ENCODE peak calls at places on chromosomes 12 and 14, in nine cellular contexts. G is gastrocnemius medialis, U is GM12891, X is IMR-90, Q is transverse colon, M is stomach, C is right lobe of liver, N is thyroid gland, R is A549. S is an unnamed sample.

GRCh38 chr14:66224492-66225178 is 261.5 kb upstream of the CCDC196 start:
- DNase-seq in R (no peak), N (no peak), G (no peak), X (no peak), C (no peak), M (no peak), Q (no peak), U (no peak), S (no peak)

GRCh38 chr12:19764408-19764807 is 325.1 kb downstream of the AEBP2 start:
- DNase-seq in C (no peak), X (peak), G (no peak), N (no peak), R (no peak), Q (no peak), U (no peak), M (no peak), S (no peak)

GRCh38 chr14:73752297-73752992 is 38.3 kb upstream of the PNMA1 start:
- DNase-seq in U (no peak), Q (peak), G (no peak), X (peak), N (peak), R (no peak), M (peak), C (peak), S (peak)

GRCh38 chr12:42790761-42791151 is 201.2 kb upstream of the PRICKLE1 start:
- DNase-seq in R (peak), G (no peak), M (no peak), X (peak), U (no peak), C (no peak), N (no peak), Q (peak), S (peak)

GRCh38 chr14:71141701-71142374 is 234.6 kb downstream of the PCNX1 start:
- DNase-seq in Q (no peak), C (no peak), U (no peak), M (no peak), R (no peak), G (no peak), N (no peak), X (peak), S (no peak)

GRCh38 chr14:90445011-90445410 is 48.2 kb downstream of the CALM1 start:
- DNase-seq in Q (no peak), C (no peak), N (no peak), U (no peak), R (no peak), G (no peak), M (no peak), X (no peak), S (no peak)

GRCh38 chr12:65461017-65461416 is 182.5 kb downstream of the MSRB3 start:
- DNase-seq in M (no peak), C (no peak), X (no peak), R (no peak), G (no peak), Q (no peak), U (no peak), N (no peak), S (no peak)

GRCh38 chr14:54669759-54670630 is 103.1 kb downstream of the SAMD4A start:
- DNase-seq in U (no peak), Q (peak), M (no peak), R (no peak), G (no peak), N (no peak), X (peak), C (no peak), S (no peak)

GRCh38 chr12:79508622-79509021 is 182.1 kb downstream of the PAWR start:
- DNase-seq in M (no peak), X (no peak), Q (no peak), G (no peak), N (no peak), U (no peak), R (no peak), C (no peak), S (no peak)

GRCh38 chr14:37594238-37594915 is 672 bp downstream of the FOXA1 start:
- DNase-seq in M (peak), Q (peak), C (peak), R (peak), N (peak), X (peak), U (no peak), G (no peak), S (peak)

GRCh38 chr12:124498178-124498869 is 69.1 kb downstream of the NCOR2 start:
- DNase-seq in R (no peak), C (no peak), Q (no peak), N (no peak), M (no peak), X (peak), U (no peak), G (no peak), S (no peak)

GRCh38 chr14:85531594-85532391 is 1.8 kb downstream of the FLRT2 start:
- DNase-seq in M (peak), G (peak), C (peak), X (peak), Q (no peak), R (peak), U (no peak), N (peak), S (peak)

GRCh38 chr12:64532734-64533351 is 77.5 kb upstream of the RASSF3 start:
- DNase-seq in N (no peak), M (no peak), U (no peak), X (no peak), Q (no peak), G (no peak), C (no peak), R (no peak), S (no peak)

GRCh38 chr12:18436163-18436562 is 174.8 kb downstream of the PIK3C2G start:
- DNase-seq in R (no peak), C (no peak), X (no peak), M (no peak), G (no peak), N (no peak), Q (no peak), U (no peak), S (no peak)

GRCh38 chr12:74794522-74794921 is 256.9 kb downstream of the ATXN7L3B start:
- DNase-seq in N (no peak), U (no peak), C (no peak), X (no peak), R (no peak), G (no peak), M (no peak), Q (no peak), S (no peak)

GRCh38 chr12:89732511-89732910 is 23.9 kb upstream of the ATP2B1 start:
- DNase-seq in U (no peak), C (no peak), M (no peak), N (no peak), G (no peak), R (no peak), Q (no peak), X (no peak), S (no peak)

GRCh38 chr12:52033506-52034258 is 17.6 kb upstream of the NR4A1 start:
- DNase-seq in R (no peak), N (no peak), Q (no peak), C (no peak), M (no peak), X (no peak), U (no peak), G (no peak), S (no peak)

GRCh38 chr12:79782197-79782890 is 91.6 kb upstream of the PAWR start:
- DNase-seq in C (no peak), M (no peak), X (peak), G (no peak), U (no peak), Q (no peak), N (no peak), R (no peak), S (peak)

GRCh38 chr14:71248204-71248603 is 340.9 kb downstream of the PCNX1 start:
- DNase-seq in R (no peak), U (no peak), G (no peak), Q (no peak), X (peak), M (no peak), C (no peak), N (no peak), S (no peak)

GRCh38 chr12:3272958-3273357 is 195.8 kb downstream of the TSPAN9 start:
- DNase-seq in M (no peak), C (no peak), Q (no peak), R (no peak), G (no peak), X (no peak), U (no peak), N (no peak), S (no peak)

GRCh38 chr12:4809013-4809448 is 88.8 kb downstream of the GALNT8 start:
- DNase-seq in C (no peak), R (no peak), U (no peak), N (no peak), X (no peak), G (no peak), M (no peak), Q (no peak), S (no peak)

GRCh38 chr12:112342587-112342986 is 39.6 kb downstream of the HECTD4 start:
- DNase-seq in Q (no peak), N (no peak), C (no peak), G (no peak), M (no peak), X (no peak), U (no peak), R (no peak), S (peak)

GRCh38 chr14:87990687-87991086 is 2.3 kb downstream of the GALC start:
- DNase-seq in M (no peak), C (no peak), X (no peak), R (no peak), U (no peak), N (no peak), G (no peak), Q (no peak), S (no peak)

GRCh38 chr14:87992349-87992719 is 648 bp downstream of the GALC start:
- DNase-seq in M (no peak), U (no peak), C (peak), X (peak), Q (no peak), N (no peak), R (no peak), G (no peak), S (peak)

GRCh38 chr14:87994974-87995373 is 2.0 kb upstream of the GALC start:
- DNase-seq in U (no peak), Q (no peak), M (no peak), N (no peak), R (no peak), X (no peak), C (no peak), G (no peak), S (peak)

GRCh38 chr14:87993485-87993809 is 465 bp upstream of the GALC start:
- DNase-seq in G (no peak), X (no peak), N (no peak), Q (no peak), U (no peak), R (no peak), C (no peak), M (no peak), S (no peak)

GRCh38 chr14:87992720-87993484 is at the start of gene GALC:
- DNase-seq in Q (peak), N (peak), U (peak), X (peak), C (peak), R (peak), M (peak), G (peak), S (peak)
- TF ChIP-seq POLR2A in Q (peak), N (no peak), U (peak), X (no peak), C (peak), R (peak), M (no peak), G (peak), S (peak)

DNA sequence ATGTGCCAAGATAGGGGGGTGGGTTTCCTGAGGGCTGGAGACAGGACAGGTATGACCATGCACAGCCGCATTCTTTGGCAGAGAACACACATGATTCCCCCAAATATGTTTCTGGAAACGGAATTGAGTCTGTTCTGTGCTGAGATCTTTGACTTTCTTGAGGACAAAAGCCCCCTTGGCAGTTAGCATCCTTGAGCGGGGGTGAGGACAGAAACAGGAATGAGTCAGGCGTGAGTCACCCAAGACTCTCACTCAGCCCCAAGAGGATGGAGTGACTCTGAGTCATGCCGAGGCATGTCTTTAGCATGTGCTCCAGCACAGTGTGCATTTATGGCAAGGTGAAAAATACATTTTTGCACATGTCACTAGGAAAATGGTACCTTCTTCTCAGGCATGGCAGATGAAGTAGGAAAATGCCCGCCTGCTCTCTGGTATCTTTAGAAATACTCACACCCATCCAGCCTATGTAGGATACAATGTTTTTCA is 52.1 kb downstream of the DAD1 start:
- DNase-seq in U (peak), M (peak), X (peak), R (peak), Q (peak), C (no peak), N (no peak), G (peak), S (peak)
- TF ChIP-seq POLR2A in U (peak), M (no peak), X (no peak), R (no peak), Q (no peak), C (no peak), N (no peak), G (no peak), S (no peak)

DNA sequence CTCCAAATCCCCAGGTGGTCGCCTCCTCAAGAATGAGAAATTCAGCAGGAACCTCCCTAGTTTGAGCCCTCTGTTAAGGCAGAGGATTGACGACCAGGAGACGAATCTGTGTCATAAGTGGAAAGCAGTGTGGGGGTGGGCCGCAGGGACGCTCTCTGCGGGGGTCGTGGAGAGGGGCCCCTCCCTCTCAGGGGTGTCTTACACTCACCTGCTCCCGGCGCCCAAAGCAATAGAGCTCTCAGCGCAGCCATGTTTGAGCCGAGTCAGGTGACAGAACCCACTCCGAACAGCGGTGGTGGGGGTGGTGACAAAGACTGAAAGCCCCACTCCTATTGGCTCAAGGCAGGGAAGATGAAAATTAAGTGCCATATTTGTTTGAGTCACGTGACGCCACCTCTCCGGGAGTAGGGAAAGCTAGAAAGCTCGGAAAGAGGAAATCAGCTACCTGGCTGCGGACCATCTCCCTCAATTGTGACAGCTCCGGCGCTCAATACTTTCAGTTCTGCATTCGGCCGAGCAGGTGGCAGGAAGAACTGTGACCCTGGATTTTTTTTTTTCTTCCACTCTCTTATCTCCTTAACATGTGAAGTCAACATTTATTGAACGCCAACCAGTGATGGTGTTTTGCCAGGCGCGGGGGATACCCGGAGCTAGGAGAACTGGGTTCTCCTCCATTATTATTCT is at the start of gene ZFYVE26:
- DNase-seq in U (peak), X (peak), C (peak), M (peak), G (peak), Q (peak), R (peak), N (peak), S (peak)
- TF ChIP-seq POLR2A in U (peak), X (no peak), C (peak), M (no peak), G (peak), Q (peak), R (peak), N (no peak), S (peak)

DNA sequence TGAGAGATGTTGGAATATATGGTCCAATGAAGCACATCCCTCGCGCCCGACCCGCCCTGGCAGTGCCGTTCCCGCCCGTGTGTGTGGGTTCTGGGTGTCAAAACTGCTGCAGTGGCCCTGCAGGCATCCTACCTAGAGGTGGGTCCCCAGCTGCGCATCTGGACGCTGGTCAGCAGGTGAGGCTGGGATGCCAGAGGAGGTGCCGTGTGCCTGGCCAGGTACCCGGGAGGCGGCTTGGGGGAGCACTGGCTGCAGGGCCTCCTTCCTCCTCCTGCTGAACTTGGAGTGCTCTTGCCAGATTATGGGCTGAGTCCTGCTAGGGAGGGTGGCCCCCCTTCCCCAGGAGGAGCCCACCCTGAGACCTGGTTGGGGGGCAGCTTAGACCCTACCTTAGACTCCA is 5.2 kb downstream of the MTA1 start:
- DNase-seq in G (no peak), M (no peak), U (no peak), N (no peak), C (no peak), Q (no peak), X (no peak), R (no peak), S (no peak)
- TF ChIP-seq POLR2A in G (no peak), M (no peak), U (no peak), N (no peak), C (no peak), Q (no peak), X (no peak), R (no peak), S (no peak)

GRCh38 chr14:93958567-93959238 is 17.7 kb downstream of the ASB2 start:
- DNase-seq in G (no peak), Q (no peak), N (no peak), M (no peak), R (no peak), X (no peak), C (no peak), U (no peak), S (no peak)
- TF ChIP-seq POLR2A in G (no peak), Q (no peak), N (no peak), M (no peak), R (no peak), X (no peak), C (no peak), U (no peak), S (no peak)

DNA sequence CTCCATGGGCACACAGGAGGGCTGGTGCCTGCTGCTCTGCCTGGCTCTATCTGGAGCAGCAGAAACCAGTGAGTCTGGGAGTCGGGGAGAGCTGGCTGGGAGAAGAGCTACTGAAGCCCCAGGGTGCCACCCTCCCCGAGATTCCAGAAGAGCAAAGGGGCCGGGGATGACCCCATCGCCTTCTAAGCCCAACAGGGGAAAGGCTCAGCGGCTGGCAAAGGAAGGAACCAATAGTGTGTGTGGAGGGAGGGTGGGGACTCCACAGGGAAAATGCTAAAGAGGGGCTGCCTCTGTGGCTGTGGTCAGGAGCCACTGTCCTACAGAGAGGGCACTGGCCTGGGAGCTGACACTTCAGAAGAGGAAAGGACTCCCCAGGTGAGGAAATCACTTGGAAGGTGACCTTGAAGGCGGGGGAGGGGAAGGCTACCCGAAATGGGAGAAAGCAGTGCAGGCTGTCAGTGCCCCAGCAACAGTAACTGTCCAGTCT is 446 bp downstream of the TAPBPL start:
- DNase-seq in U (no peak), R (no peak), N (peak), G (peak), C (peak), X (no peak), Q (peak), M (peak), S (peak)
- TF ChIP-seq POLR2A in U (peak), R (peak), N (no peak), G (no peak), C (no peak), X (no peak), Q (no peak), M (no peak), S (no peak)

DNA sequence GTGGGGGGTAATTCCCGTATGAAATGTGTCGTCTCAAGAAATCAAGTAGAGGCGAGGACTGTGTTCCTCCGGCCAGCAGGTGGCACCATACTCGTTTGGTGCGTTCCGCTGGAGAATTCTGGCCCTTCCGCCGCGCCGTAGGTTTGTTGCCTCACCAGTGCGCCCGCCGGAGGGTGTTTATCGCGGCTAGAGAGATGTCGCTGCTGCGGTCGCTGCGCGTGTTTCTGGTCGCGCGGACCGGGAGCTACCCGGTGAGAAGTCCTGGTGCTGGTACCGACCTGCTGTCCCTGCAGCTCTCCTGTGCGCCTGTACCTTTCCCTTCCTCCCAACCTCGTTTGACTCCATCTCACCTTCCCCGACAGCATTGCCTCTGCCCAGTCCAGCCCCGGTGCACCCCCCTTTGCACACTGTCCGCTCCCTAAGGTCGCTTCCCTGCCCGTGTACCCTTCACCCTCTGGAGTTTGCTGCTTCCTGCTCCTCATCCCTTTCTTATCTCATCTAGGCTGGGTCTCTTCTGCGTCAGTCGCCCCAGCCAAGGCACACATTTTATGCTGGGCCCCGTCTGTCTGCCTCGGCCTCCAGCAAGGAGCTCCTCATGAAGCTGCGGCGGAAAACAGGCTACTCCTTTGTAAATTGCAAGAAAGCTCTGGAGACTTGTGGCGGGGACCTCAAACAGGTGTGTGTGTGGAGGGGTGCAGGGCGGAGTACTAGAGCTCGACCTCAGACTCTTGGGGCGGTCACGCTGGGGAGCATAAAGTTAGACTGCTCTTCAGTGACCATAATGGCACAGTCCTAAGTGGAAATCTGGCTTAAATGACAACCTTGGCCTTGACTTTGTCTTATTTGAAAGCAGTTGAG is at the start of gene TSFM:
- DNase-seq in M (peak), C (peak), N (peak), Q (peak), G (peak), U (peak), R (peak), X (peak), S (peak)
- TF ChIP-seq POLR2A in M (no peak), C (peak), N (no peak), Q (peak), G (peak), U (peak), R (peak), X (peak), S (peak)

GRCh38 chr12:56224102-56224701 is at the start of gene NABP2:
- DNase-seq in X (peak), C (peak), U (peak), G (peak), N (peak), M (peak), R (peak), Q (peak), S (peak)

GRCh38 chr12:56221757-56222530 is at the start of gene RNF41:
- DNase-seq in M (peak), G (peak), R (peak), Q (peak), U (peak), X (peak), N (peak), C (peak), S (peak)

GRCh38 chr12:56222531-56222895 is 791 bp upstream of the RNF41 start:
- DNase-seq in N (no peak), X (no peak), C (no peak), G (no peak), R (no peak), M (no peak), U (no peak), Q (no peak), S (no peak)

GRCh38 chr12:56224954-56225353 is 812 bp downstream of the NABP2 start:
- DNase-seq in M (no peak), N (no peak), U (no peak), R (no peak), X (no peak), Q (no peak), C (no peak), G (no peak), S (peak)

GRCh38 chr12:56223571-56224101 is 506 bp upstream of the NABP2 start:
- DNase-seq in U (no peak), Q (no peak), G (no peak), R (no peak), M (no peak), C (no peak), X (no peak), N (no peak), S (no peak)
- TF ChIP-seq POLR2A in U (no peak), Q (no peak), G (no peak), R (no peak), M (no peak), C (no peak), X (no peak), N (no peak), S (no peak)

GRCh38 chr12:46209914-46210834 is 58.7 kb downstream of the SLC38A1 start:
- DNase-seq in R (no peak), N (peak), U (no peak), M (peak), G (peak), X (no peak), C (peak), Q (peak), S (no peak)
- TF ChIP-seq POLR2A in R (no peak), N (no peak), U (no peak), M (no peak), G (peak), X (no peak), C (no peak), Q (no peak), S (no peak)

S was measured in erythroblast.